ENCODE peak calls at places on chromosomes 4 and X, in seven cellular contexts. L, N, K, Y, A, X and W are unnamed samples.

GRCh38 chr4:181646864-181647263 is 596.3 kb upstream of the TENM3 start:
- DNase-seq in A (no peak), K (no peak), L (no peak), Y (no peak), X (no peak), N (no peak), W (no peak)

GRCh38 chr4:87073570-87074470 is 139.0 kb downstream of the AFF1 start:
- DNase-seq in K (peak; percentile 93), Y (peak; percentile 41), L (no peak), A (no peak), X (no peak), N (no peak), W (peak; percentile 23)

GRCh38 chr4:6316461-6317003 is 46.9 kb downstream of the WFS1 start:
- DNase-seq in A (no peak), Y (no peak), X (no peak), K (no peak), N (no peak), L (no peak), W (no peak)

GRCh38 chrX:22136711-22137110 is 104.6 kb downstream of the PHEX start:
- DNase-seq in K (no peak), L (no peak), A (no peak), Y (no peak), X (no peak), N (no peak), W (no peak)

GRCh38 chr4:682490-683172 is 6.3 kb downstream of the SLC49A3 start:
- DNase-seq in N (no peak), L (no peak), A (no peak), Y (no peak), X (no peak), K (no peak), W (no peak)

GRCh38 chrX:118564498-118564897 is 68.9 kb downstream of the DOCK11 start:
- DNase-seq in Y (no peak), N (no peak), X (no peak), A (no peak), L (no peak), K (no peak), W (no peak)

GRCh38 chr4:177562163-177562562 is 119.9 kb upstream of the AGA start:
- DNase-seq in L (no peak), K (no peak), X (no peak), A (no peak), Y (no peak), N (no peak), W (no peak)

GRCh38 chrX:97474933-97475332 is 591.2 kb downstream of the RPA4 start:
- DNase-seq in L (no peak), X (no peak), K (no peak), A (no peak), N (no peak), Y (peak; percentile 12), W (no peak)

GRCh38 chr4:164301430-164301829 is 452.5 kb upstream of the SMIM31 start:
- DNase-seq in N (no peak), Y (no peak), A (no peak), K (no peak), X (no peak), L (no peak), W (no peak)

GRCh38 chr4:147834480-147834879 is 102.6 kb downstream of the ARHGAP10 start:
- DNase-seq in Y (no peak), A (no peak), K (no peak), L (no peak), X (no peak), N (no peak), W (no peak)

GRCh38 chr4:78638324-78639172 is 87.0 kb downstream of the ANXA3 start:
- DNase-seq in N (no peak), A (no peak), L (no peak), X (no peak), K (peak; percentile 86), Y (no peak), W (no peak)

GRCh38 chr4:5973486-5974220 is 44.6 kb downstream of the C4orf50 start:
- DNase-seq in Y (no peak), X (no peak), L (no peak), N (no peak), A (no peak), K (no peak), W (no peak)

GRCh38 chr4:146159384-146160058 is 16.0 kb upstream of the LSM6 start:
- DNase-seq in L (no peak), N (no peak), Y (no peak), K (no peak), A (no peak), X (no peak), W (no peak)

GRCh38 chrX:39497717-39498265 is 600.0 kb downstream of the BCOR start:
- DNase-seq in A (no peak), Y (no peak), X (no peak), N (no peak), L (no peak), K (no peak), W (no peak)

GRCh38 chrX:119516157-119516702 is 48.0 kb downstream of the SLC25A5 start:
- DNase-seq in K (peak; percentile 39), N (peak; percentile 76), L (no peak), A (peak; percentile 57), Y (peak; percentile 75), X (peak; percentile 43), W (peak; percentile 53)

GRCh38 chr4:17765514-17766286 is 15.7 kb downstream of the FAM184B start:
- DNase-seq in N (no peak), K (no peak), X (no peak), L (no peak), A (no peak), Y (no peak), W (no peak)

GRCh38 chr4:71830497-71831178 is 46.8 kb upstream of the GC start:
- DNase-seq in X (no peak), N (no peak), L (no peak), A (no peak), Y (no peak), K (peak; percentile 4), W (no peak)

GRCh38 chr4:71833175-71833900 is 49.5 kb upstream of the GC start:
- DNase-seq in Y (no peak), N (peak; percentile 9), L (no peak), X (no peak), A (no peak), K (no peak), W (no peak)

GRCh38 chr4:71827811-71828210 is 43.9 kb upstream of the GC start:
- DNase-seq in X (no peak), N (no peak), A (no peak), L (no peak), Y (no peak), K (no peak), W (no peak)

GRCh38 chr4:71832049-71832448 is 48.2 kb upstream of the GC start:
- DNase-seq in Y (no peak), A (no peak), K (no peak), X (no peak), L (no peak), N (no peak), W (no peak)

DNA sequence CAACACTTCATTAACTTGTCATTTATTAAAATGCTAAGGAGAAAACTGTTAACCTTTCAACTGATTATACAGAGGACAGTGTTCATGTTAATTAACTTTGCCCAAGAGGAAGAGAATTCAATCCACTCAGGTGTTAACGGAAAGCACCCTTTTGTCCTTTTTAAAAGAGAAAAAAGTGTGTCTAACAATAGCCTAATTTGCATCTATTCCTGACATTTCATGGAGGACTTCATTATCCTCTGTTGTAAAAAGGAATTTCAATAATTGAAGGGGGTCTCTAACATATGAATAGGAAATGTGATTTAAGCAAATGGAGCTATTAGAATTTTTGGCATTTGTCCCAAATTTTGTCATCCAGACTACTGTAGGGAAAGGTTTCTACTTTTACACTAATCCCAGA is 44.6 kb upstream of the GC start:
- DNase-seq in L (no peak), N (no peak), A (no peak), Y (no peak), K (no peak), X (no peak), W (no peak)
- TF ChIP-seq POLR2AphosphoS5 in L (no peak), N (no peak), A (no peak), Y (no peak), K (no peak), X (no peak), W (no peak)

GRCh38 chr4:123892997-123893745 is 496.6 kb downstream of the SPRY1 start:
- DNase-seq in Y (peak; percentile 64), L (no peak), K (no peak), A (peak; percentile 86), X (no peak), N (no peak), W (no peak)
- TF ChIP-seq TAF1 in Y (no peak), L (no peak), K (no peak), A (no peak), X (no peak), N (no peak), W (no peak)

GRCh38 chr4:151206241-151207005 is 70.5 kb upstream of the PRSS48 start:
- DNase-seq in Y (no peak), K (no peak), L (no peak), X (no peak), A (no peak), N (no peak), W (no peak)

GRCh38 chr4:151204925-151205524 is 71.9 kb upstream of the PRSS48 start:
- DNase-seq in L (no peak), K (no peak), A (peak; percentile 97), N (no peak), X (no peak), Y (no peak), W (no peak)

GRCh38 chr4:151207186-151207585 is 69.8 kb upstream of the PRSS48 start:
- DNase-seq in L (no peak), K (no peak), A (peak; percentile 46), N (no peak), X (no peak), Y (no peak), W (no peak)

GRCh38 chr4:151207868-151208267 is 69.1 kb upstream of the PRSS48 start:
- DNase-seq in X (no peak), L (no peak), Y (no peak), K (no peak), A (no peak), N (no peak), W (no peak)

DNA sequence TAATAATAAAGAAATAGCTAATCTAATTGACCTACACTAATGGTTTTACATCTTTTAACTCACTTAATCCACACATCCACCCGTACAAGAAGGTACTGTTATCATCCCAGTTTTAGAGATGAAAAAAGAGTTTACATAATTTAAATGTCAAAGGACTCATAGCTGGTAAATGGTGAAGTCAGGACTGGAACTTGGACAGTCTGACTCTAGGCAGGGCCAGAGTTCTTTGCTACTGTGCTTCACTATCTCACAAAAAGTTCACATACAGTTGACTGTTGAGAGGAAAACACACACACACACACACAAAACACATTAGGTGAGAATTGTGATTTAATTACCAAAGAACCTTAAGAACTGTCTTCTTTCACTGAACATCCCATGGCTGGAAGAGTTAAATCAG is 71.2 kb upstream of the PRSS48 start:
- DNase-seq in L (no peak), Y (no peak), A (no peak), K (no peak), X (no peak), N (no peak), W (no peak)
- TF ChIP-seq POLR2AphosphoS5 in L (no peak), Y (no peak), A (no peak), K (no peak), X (no peak), N (no peak), W (no peak)

DNA sequence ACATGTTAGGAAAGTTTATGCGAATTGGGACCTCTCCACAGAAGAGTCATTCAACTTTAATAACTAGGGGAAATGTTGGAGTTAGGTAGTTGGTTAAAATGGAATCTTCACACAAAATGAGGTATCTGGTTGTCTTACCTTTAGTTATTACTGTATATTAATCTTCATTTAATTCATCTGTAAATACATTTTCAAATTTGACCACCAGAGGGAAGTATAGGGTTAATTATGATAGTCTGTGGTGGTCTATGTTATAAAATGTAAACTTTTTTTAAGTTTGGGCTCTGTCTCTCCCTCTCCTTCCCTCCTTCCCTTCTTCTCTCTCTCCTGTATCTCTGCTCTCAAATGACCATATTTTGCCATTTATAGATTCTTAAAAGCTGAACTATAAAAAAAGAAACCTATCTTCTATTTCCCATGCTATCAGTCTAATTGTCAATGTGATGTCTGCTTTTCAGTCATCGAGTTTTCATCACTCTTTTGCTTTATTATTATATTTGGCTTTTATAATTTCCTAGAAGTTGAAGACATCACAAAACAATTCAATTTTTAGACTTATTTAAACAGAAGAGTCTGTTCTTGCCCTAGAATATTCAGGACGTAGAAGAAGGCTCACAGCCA is 49.8 kb downstream of the TMEM144 start:
- DNase-seq in X (no peak), L (no peak), Y (no peak), A (peak; percentile 9), N (no peak), K (no peak), W (no peak)
- TF ChIP-seq TAF1 in X (no peak), L (no peak), Y (no peak), A (no peak), N (no peak), K (no peak), W (no peak)